ENCODE peak calls at places on chromosomes 13 and 19, in seven cellular contexts. G is IMR-90, P is heart right ventricle, V is transverse colon, T is hepatocyte, F is thoracic aorta, L is A549. R is an unnamed sample.

GRCh38 chr13:27120811-27121210 is 50.8 kb downstream of the USP12 start:
- DNase-seq in G (peak; percentile 28), P (no peak), V (no peak), T (no peak), F (no peak), L (no peak), R (no peak)

GRCh38 chr19:6086081-6086858 is 24.0 kb downstream of the RFX2 start:
- DNase-seq in G (peak; percentile 71), P (no peak), V (no peak), T (no peak), F (no peak), L (no peak), R (no peak)

GRCh38 chr19:53196777-53197396 is 3.7 kb upstream of the ZNF665 start:
- DNase-seq in G (peak; percentile 86), P (peak; percentile 98), V (peak; percentile 99), T (peak; percentile 99), F (peak; percentile 91), L (no peak), R (peak; percentile 99)

GRCh38 chr13:29005035-29005434 is 184.9 kb downstream of the MTUS2 start:
- DNase-seq in G (no peak), P (no peak), V (no peak), T (no peak), F (no peak), L (no peak), R (no peak)

GRCh38 chr13:65600702-65601101 is 1629.4 kb downstream of the PCDH9 start:
- DNase-seq in G (peak; percentile 78), P (no peak), V (no peak), T (no peak), F (no peak), L (no peak), R (no peak)

GRCh38 chr19:49846408-49846807 is 4.6 kb upstream of the PTOV1 start:
- DNase-seq in G (no peak), P (no peak), V (no peak), T (no peak), F (no peak), L (no peak), R (no peak)

GRCh38 chr19:927044-927706 is 1.3 kb downstream of the ARID3A start:
- DNase-seq in G (no peak), P (no peak), V (peak; percentile 62), T (peak; percentile 85), F (no peak), L (no peak), R (peak; percentile 69)

GRCh38 chr19:33194884-33195710 is 967 bp downstream of the LRP3 start:
- DNase-seq in G (peak; percentile 48), P (peak; percentile 35), V (peak; percentile 24), T (peak; percentile 61), F (no peak), L (peak; percentile 62), R (peak; percentile 49)

GRCh38 chr13:55493297-55493696 is 1647.4 kb upstream of the PRR20A start:
- DNase-seq in G (no peak), P (no peak), V (no peak), T (no peak), F (no peak), L (no peak), R (no peak)

GRCh38 chr19:294819-295686 is 3.9 kb upstream of the PLPP2 start:
- DNase-seq in G (peak; percentile 12), P (no peak), V (peak; percentile 49), T (peak; percentile 69), F (no peak), L (peak; percentile 50), R (peak; percentile 59)

GRCh38 chr19:5541456-5541855 is 26.3 kb downstream of the TINCR start:
- DNase-seq in G (no peak), P (no peak), V (no peak), T (no peak), F (no peak), L (no peak), R (no peak)

GRCh38 chr19:40433391-40434216 is 7.8 kb upstream of the SERTAD1 start:
- DNase-seq in G (peak; percentile 88), P (peak; percentile 91), V (peak; percentile 92), T (peak; percentile 96), F (peak; percentile 52), L (peak; percentile 95), R (peak; percentile 90)

GRCh38 chr19:48473161-48473966 is 4.2 kb downstream of the CYTH2 start:
- DNase-seq in G (no peak), P (no peak), V (no peak), T (no peak), F (no peak), L (no peak), R (no peak)

GRCh38 chr19:48858984-48859710 is 9.3 kb downstream of the PLEKHA4 start:
- DNase-seq in G (no peak), P (no peak), V (peak; percentile 60), T (no peak), F (no peak), L (no peak), R (peak; percentile 78)

GRCh38 chr13:47226516-47226915 is 329.7 kb upstream of the HTR2A start:
- DNase-seq in G (peak; percentile 42), P (no peak), V (no peak), T (no peak), F (no peak), L (no peak), R (no peak)

GRCh38 chr13:19818223-19818842 is 35.6 kb upstream of the PSPC1 start:
- DNase-seq in G (no peak), P (no peak), V (peak; percentile 19), T (peak; percentile 57), F (no peak), L (peak; percentile 7), R (peak; percentile 41)

GRCh38 chr19:1396019-1396767 is 5.1 kb downstream of the GAMT start:
- DNase-seq in G (no peak), P (no peak), V (no peak), T (no peak), F (no peak), L (no peak), R (no peak)

GRCh38 chr19:46537136-46538097 is 41.8 kb upstream of the PNMA8B start:
- DNase-seq in G (peak; percentile 29), P (peak; percentile 38), V (peak; percentile 70), T (peak; percentile 59), F (no peak), L (peak; percentile 59), R (peak; percentile 75)

GRCh38 chr13:111203742-111204386 is 88.8 kb downstream of the ARHGEF7 start:
- DNase-seq in G (no peak), P (no peak), V (no peak), T (no peak), F (no peak), L (no peak), R (no peak)

GRCh38 chr13:111204438-111205177 is 89.5 kb downstream of the ARHGEF7 start:
- DNase-seq in G (peak; percentile 84), P (no peak), V (no peak), T (peak; percentile 85), F (peak; percentile 43), L (no peak), R (no peak)

GRCh38 chr13:111201304-111201940 is 86.3 kb downstream of the ARHGEF7 start:
- DNase-seq in G (no peak), P (no peak), V (no peak), T (no peak), F (no peak), L (no peak), R (no peak)

GRCh38 chr13:111202149-111202548 is 87.0 kb downstream of the ARHGEF7 start:
- DNase-seq in G (no peak), P (no peak), V (no peak), T (no peak), F (no peak), L (no peak), R (no peak)

DNA sequence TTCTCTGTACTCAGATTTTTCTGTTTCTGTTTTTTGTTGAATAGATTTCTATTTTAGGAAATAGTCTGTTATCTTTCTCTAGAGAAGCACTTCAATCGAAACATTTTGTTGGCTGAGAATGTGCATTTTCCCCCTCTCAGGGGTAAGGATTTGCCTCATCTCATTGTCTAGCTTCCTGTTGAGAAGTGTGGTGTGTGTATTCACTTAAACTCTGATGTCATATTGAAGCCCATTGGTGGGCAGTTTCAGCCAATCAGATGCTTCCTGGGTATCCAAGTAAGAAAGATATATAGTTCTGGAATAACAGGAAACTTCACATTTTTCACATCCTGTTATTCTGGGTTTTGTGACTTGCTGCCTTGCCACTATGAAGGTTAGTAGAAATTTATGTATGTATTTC is 87.6 kb downstream of the ARHGEF7 start:
- DNase-seq in G (peak; percentile 93), P (peak; percentile 81), V (no peak), T (peak; percentile 55), F (no peak), L (peak; percentile 13), R (no peak)
- H3K4me1 ChIP-seq in G (peaks cover 18% of the 10 kb centered on the region), P (peaks cover 83% of the 10 kb centered on the region), V (peaks cover 42% of the 10 kb centered on the region), T (peaks cover 26% of the 10 kb centered on the region), F (peaks cover 49% of the 10 kb centered on the region), L (peaks cover 5% of the 10 kb centered on the region), R (peaks cover 10% of the 10 kb centered on the region)

DNA sequence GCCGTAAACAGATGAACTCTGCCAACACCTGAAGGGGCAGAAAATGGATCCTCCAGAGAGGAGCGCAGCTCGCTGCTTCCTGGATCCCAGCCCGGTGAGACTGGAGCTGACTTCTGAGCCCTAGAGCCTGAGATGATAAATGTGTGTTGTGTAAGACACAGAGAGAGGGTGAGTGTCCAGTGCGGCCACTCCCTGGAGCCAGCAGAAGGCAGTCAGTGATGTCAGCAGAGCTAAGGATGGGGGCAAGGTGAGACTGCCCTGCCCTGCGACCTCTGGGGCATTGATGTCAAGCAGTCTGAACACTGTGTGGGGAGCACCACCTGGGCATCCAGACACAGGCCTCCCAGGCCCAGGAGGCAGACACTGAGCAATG is 9.7 kb upstream of the SLC35E1 start:
- DNase-seq in G (peak; percentile 23), P (no peak), V (no peak), T (no peak), F (no peak), L (no peak), R (no peak)
- H3K4me1 ChIP-seq in G (peaks cover 19% of the 10 kb centered on the region), P (peaks cover 76% of the 10 kb centered on the region), V (peaks cover 48% of the 10 kb centered on the region), T (peaks cover 18% of the 10 kb centered on the region), F (peaks cover 11% of the 10 kb centered on the region), L (peaks cover 24% of the 10 kb centered on the region), R (peaks cover 45% of the 10 kb centered on the region)

GRCh38 chr19:37928527-37929286 is 21.7 kb downstream of the SIPA1L3 start:
- DNase-seq in G (no peak), P (no peak), V (no peak), T (no peak), F (no peak), L (peak; percentile 74), R (no peak)
- H3K4me1 ChIP-seq in G (peaks cover 10% of the 10 kb centered on the region), P (peaks cover 20% of the 10 kb centered on the region), V (peaks cover 69% of the 10 kb centered on the region), T (peaks cover 20% of the 10 kb centered on the region), F (peaks cover 8% of the 10 kb centered on the region), L (peaks cover 60% of the 10 kb centered on the region), R (peaks cover 24% of the 10 kb centered on the region)

DNA sequence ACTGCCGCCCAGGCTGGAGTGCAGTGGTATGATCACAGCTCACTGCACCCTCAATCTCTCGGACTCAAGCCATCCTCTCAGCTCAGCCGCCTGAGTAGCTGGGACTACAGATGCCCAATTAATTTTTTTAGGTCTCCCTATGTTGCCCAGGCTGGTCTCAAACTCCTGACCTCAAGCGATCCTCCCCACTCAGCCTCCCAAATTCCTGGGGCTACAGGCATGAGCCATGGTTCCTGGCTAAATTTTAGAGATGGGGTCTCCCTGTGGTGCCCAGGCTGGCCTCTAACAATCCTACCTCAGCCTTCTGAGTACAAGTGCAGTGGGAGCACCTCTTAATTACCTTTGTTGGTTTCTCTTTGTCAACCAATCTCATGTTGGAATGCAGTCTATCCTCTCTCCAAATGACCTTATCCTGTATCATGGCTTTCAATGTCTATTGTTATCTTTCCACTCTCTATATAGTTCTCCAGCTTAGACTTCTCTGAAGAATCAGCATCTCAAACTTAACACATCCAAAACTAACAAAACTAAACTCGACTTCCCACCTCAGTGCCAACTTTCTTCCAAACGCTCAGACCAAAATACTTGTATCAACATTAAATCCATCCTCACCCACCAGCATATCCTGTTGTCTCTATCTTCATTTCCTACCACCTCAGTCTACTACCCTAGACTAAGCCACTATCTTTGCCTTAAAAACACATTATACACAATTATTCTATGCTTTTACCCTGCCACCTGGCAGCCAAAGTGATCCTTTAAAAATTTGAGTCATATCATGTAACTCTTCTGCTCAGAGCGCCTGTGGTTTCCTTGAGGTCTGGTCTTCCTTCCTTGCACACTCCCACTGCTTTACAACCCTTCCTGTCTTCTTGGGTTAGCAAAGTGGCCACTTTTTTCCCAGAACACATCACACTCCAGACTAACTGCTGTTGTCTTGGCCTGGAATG is 6.7 kb downstream of the TPT1 start:
- DNase-seq in G (peak; percentile 62), P (no peak), V (no peak), T (no peak), F (no peak), L (no peak), R (no peak)
- H3K4me1 ChIP-seq in G (peaks cover 6% of the 10 kb centered on the region), P (peaks cover 88% of the 10 kb centered on the region), V (peaks cover 74% of the 10 kb centered on the region), T (peaks cover 16% of the 10 kb centered on the region), F (peaks cover 68% of the 10 kb centered on the region), L (peaks cover 82% of the 10 kb centered on the region), R (peaks cover 23% of the 10 kb centered on the region)

R was measured in mucosa of descending colon.